ENCODE peak calls at places on chromosome 17, in four cellular contexts. Z is keratinocyte; K is CD8-positive, alpha-beta T cell; D is transverse colon. P is an unnamed sample.

GRCh38 chr17:8124350-8125195 is 667 bp upstream of the HES7 start:
- DNase-seq in Z (no peak), K (no peak), D (no peak), P (no peak)

GRCh38 chr17:73933164-73933766 is 270.2 kb upstream of the RPL38 start:
- DNase-seq in Z (no peak), D (no peak), K (no peak), P (no peak)

GRCh38 chr17:57946798-57947358 is 8.3 kb downstream of the CUEDC1 start:
- DNase-seq in D (peak; percentile 67), Z (no peak), K (no peak), P (no peak)

GRCh38 chr17:1323336-1323735 is 43.9 kb downstream of the TRARG1 start:
- DNase-seq in K (no peak), Z (no peak), D (no peak), P (no peak)

GRCh38 chr17:68613739-68614298 is 12.7 kb upstream of the FAM20A start:
- DNase-seq in D (no peak), K (no peak), Z (peak; percentile 36), P (no peak)

GRCh38 chr17:12812877-12813276 is 23.6 kb downstream of the ARHGAP44 start:
- DNase-seq in D (no peak), K (no peak), Z (no peak), P (no peak)

GRCh38 chr17:77332034-77332971 is 191.5 kb downstream of the SEC14L1 start:
- DNase-seq in K (no peak), Z (no peak), D (peak; percentile 26), P (no peak)

GRCh38 chr17:55926276-55926995 is 175.6 kb downstream of the PCTP start:
- DNase-seq in Z (no peak), D (no peak), K (no peak), P (peak; percentile 14)

GRCh38 chr17:77579717-77580116 is 378.8 kb upstream of the TNRC6C start:
- DNase-seq in D (no peak), Z (no peak), K (no peak), P (no peak)

GRCh38 chr17:9811537-9811936 is 10.3 kb downstream of the GSG1L2 start:
- DNase-seq in K (no peak), D (no peak), Z (no peak), P (no peak)

GRCh38 chr17:50203589-50204345 is 2.3 kb upstream of the COL1A1 start:
- DNase-seq in Z (no peak), K (no peak), D (peak; percentile 8), P (peak; percentile 93)

GRCh38 chr17:12421646-12422306 is 243.9 kb upstream of the MYOCD start:
- DNase-seq in K (no peak), Z (no peak), D (no peak), P (no peak)

GRCh38 chr17:30905742-30906100 is 317 bp downstream of the TEFM start:
- DNase-seq in K (no peak), D (peak; percentile 11), Z (no peak), P (no peak)

GRCh38 chr17:2749058-2749783 is at the start of gene CCDC92B:
- DNase-seq in K (no peak), D (no peak), Z (no peak), P (no peak)

GRCh38 chr17:58317421-58318064 is 11.1 kb downstream of the TSPOAP1 start:
- DNase-seq in D (peak; percentile 69), Z (peak; percentile 84), K (peak; percentile 62), P (peak; percentile 52)

GRCh38 chr17:40850287-40850972 is 16.6 kb downstream of the KRT12 start:
- DNase-seq in K (no peak), Z (no peak), D (no peak), P (no peak)

GRCh38 chr17:31074772-31075538 is 19.8 kb upstream of the NF1 start:
- DNase-seq in Z (no peak), K (no peak), D (no peak), P (no peak)

GRCh38 chr17:31134526-31134925 is 39.7 kb downstream of the NF1 start:
- DNase-seq in D (no peak), Z (no peak), K (no peak), P (no peak)

GRCh38 chr17:35747540-35748017 is 5.5 kb downstream of the GAS2L2 start:
- DNase-seq in K (peak; percentile 70), D (peak; percentile 77), Z (no peak), P (no peak)

GRCh38 chr17:37490022-37490587 is 414 bp downstream of the DUSP14 start:
- DNase-seq in K (peak; percentile 62), Z (no peak), D (peak; percentile 61), P (no peak)

GRCh38 chr17:41666336-41666680 is 22.4 kb upstream of the EIF1 start:
- DNase-seq in Z (no peak), D (peak; percentile 64), K (peak; percentile 47), P (no peak)

GRCh38 chr17:16406742-16407674 is 8.4 kb upstream of the TRPV2 start:
- DNase-seq in D (peak; percentile 49), K (no peak), Z (no peak), P (no peak)

GRCh38 chr17:39110435-39111136 is 40.9 kb downstream of the PLXDC1 start:
- DNase-seq in D (no peak), K (no peak), Z (no peak), P (no peak)

GRCh38 chr17:17846003-17846402 is 9.2 kb upstream of the SREBF1 start:
- DNase-seq in K (no peak), D (no peak), Z (no peak), P (no peak)

GRCh38 chr17:56914641-56915263 is 903 bp upstream of the TRIM25 start:
- DNase-seq in D (no peak), K (no peak), Z (no peak), P (no peak)

GRCh38 chr17:46877466-46877865 is 26.1 kb downstream of the WNT9B start:
- DNase-seq in D (no peak), K (no peak), Z (no peak), P (no peak)

GRCh38 chr17:9002236-9002609 is 19.1 kb upstream of the NTN1 start:
- DNase-seq in K (no peak), Z (no peak), D (no peak), P (no peak)

GRCh38 chr17:34177642-34178041 is 77.4 kb upstream of the CCL2 start:
- DNase-seq in D (no peak), K (no peak), Z (no peak), P (no peak)

GRCh38 chr17:882827-883585 is 96.6 kb downstream of the NXN start:
- DNase-seq in D (peak; percentile 34), K (no peak), Z (no peak), P (peak; percentile 71)

GRCh38 chr17:79565606-79566250 is 45.1 kb downstream of the RBFOX3 start:
- DNase-seq in D (no peak), Z (no peak), K (no peak), P (no peak)

GRCh38 chr17:45246861-45247428 is 14.9 kb downstream of the SPATA32 start:
- DNase-seq in D (no peak), Z (no peak), K (no peak), P (no peak)

DNA sequence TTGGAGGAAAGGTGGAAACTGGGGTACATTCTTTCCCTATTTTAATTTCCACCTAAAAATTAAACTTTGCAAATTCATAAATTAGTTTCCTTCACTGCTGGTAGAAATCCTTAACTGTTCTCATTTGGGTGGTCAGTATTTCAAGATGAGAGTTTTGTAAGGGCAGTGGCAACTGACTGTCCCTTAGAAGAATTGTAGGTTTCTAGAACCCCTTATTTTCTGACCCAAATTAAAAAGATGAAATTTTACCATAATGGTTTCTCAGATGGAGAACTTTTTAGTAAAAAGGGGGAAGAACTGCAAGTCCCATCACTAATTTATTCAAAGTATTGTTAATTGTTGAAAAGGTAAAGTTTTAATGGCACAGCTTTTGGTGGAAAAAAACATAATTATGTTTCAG is 5.6 kb downstream of the IGF2BP1 start:
- DNase-seq in D (no peak), Z (no peak), K (no peak), P (no peak)
- H3K4me3 ChIP-seq in D (no peak overlapping the region), Z (no peak overlapping the region), K (no peak overlapping the region), P (no peak overlapping the region)

DNA sequence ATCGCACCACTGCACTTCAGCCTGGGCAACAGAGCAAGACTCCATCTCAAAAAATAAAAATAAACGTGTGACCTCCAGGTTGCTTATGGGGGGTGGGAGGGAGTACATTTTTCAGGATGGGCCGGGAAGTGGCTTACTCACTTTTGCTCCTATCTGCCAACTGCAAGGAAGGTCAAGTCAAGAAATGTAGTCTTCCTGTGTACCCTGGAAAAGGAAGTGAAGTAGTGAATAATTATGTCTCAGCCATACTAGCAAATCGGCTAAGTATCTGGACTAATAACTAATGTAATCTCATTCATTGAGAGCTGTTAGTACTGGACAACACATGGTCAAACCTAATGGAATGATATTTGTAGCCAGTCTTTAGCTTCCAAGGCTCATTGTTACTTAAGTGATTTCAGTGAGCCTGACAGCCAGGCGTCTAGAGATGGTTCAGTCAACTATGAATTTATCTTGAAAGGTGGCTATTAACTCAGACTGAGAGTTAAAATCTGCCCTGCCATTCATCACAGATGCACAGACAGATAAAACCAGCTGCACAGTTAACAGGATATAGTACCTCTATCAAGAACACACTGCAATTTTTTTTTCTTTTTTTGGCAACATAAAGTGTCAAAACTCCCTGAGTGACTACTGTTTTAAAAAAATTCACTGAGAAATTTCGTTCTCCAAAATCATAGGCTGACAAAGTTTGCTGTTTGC is 3.7 kb upstream of the TACO1 start:
- DNase-seq in D (no peak), Z (no peak), K (no peak), P (no peak)
- H3K4me3 ChIP-seq in D (no peak overlapping the region), Z (no peak overlapping the region), K (no peak overlapping the region), P (no peak overlapping the region)

GRCh38 chr17:82372063-82372590 is 562 bp downstream of the UTS2R start:
- DNase-seq in Z (no peak), D (no peak), K (no peak), P (no peak)

GRCh38 chr17:82371333-82372062 is at the start of gene UTS2R:
- DNase-seq in Z (no peak), K (no peak), D (no peak), P (no peak)

GRCh38 chr17:82374626-82375331 is 3.2 kb downstream of the UTS2R start:
- DNase-seq in K (no peak), D (no peak), Z (no peak), P (no peak)

GRCh38 chr17:82373731-82374625 is 2.4 kb downstream of the UTS2R start:
- DNase-seq in Z (no peak), K (no peak), D (no peak), P (no peak)

GRCh38 chr17:82372591-82373452 is 1.3 kb downstream of the UTS2R start:
- DNase-seq in Z (no peak), D (no peak), K (no peak), P (no peak)
- H3K4me3 ChIP-seq in Z (no peak overlapping the region), D (no peak overlapping the region), K (no peak overlapping the region), P (peak overlapping the region; percentile 18)

DNA sequence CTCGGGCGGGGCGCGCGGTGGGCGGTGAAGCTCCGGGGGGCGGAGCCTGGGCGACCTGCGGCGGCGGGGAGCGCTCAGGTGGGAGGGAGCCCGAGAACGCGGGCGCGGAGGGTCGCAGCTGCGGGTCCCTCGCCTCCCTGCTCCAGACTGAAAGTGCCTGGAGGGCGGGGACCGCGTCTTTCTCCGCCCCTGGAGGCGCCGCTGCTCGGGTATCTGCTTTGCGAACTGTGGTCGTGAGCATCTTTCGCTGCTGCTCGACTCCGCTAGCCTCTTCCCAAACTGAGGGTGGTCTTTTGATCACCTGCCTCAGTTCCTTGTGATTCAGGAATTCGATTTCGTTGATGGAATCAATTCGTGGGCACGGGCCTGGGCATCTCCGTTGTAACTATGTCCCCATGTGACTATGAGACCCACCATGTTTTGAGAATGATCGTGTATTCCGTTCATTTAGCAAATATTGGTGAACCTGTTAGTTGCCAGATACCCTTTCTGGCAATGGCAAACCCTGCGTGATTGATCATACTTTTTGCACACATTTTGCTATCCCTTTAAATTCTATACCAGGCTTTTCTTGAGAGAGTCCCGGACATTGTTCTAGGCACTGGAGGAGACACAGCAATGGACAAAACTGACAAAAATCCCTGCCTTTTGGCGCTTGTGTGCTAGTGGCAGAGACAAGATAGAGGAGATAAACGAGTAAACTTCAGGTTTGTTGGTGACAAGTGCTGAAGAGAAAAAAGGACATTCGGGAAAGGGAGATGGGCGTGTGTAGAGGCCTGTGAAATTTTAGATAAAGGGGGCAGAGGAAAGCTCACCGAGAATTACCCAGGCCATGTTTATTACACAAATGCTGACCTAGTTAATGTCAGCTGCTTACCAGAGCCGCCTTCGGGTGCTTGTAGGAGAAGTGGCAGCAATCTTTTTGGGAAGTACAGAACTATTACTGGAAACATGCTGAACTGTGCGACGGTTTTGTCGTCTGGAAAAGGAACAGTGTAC is 913 bp downstream of the UTP18 start:
- DNase-seq in D (peak; percentile 82), K (peak; percentile 71), Z (no peak), P (no peak)
- H3K4me3 ChIP-seq in D (peak overlapping the region; percentile 74), K (peak overlapping the region; percentile 87), Z (peak overlapping the region; percentile 83), P (peak overlapping the region; percentile 97)

P was measured in skeletal muscle cell.